ENCODE peak calls at places on chromosomes 16 and 17, in ten cellular contexts. F, R, X, N, E, O, I, Q, Z and S are unnamed samples.

GRCh38 chr16:68404736-68405345 is 43.5 kb downstream of the SMPD3 start:
- DNase-seq in F (peak), R (no peak), X (no peak), N (no peak), E (no peak), O (no peak), I (no peak), Q (no peak), Z (no peak), S (no peak)

GRCh38 chr17:80605326-80606066 is 60.9 kb downstream of the RPTOR start:
- DNase-seq in F (no peak), R (peak), X (no peak), N (no peak), E (no peak), O (peak), I (no peak), Q (no peak), Z (no peak), S (no peak)

GRCh38 chr17:59851431-59852375 is 41.0 kb downstream of the TUBD1 start:
- DNase-seq in F (no peak), R (no peak), X (no peak), N (peak), E (no peak), O (peak), I (no peak), Q (no peak), Z (no peak), S (no peak)

GRCh38 chr16:11356573-11357331 is 11.5 kb downstream of the RMI2 start:
- DNase-seq in F (peak), R (peak), X (peak), N (no peak), E (no peak), O (peak), I (peak), Q (peak), Z (peak), S (peak)

GRCh38 chr16:88274847-88275246 is 107.9 kb upstream of the ZNF469 start:
- DNase-seq in F (no peak), R (no peak), X (no peak), N (no peak), E (no peak), O (no peak), I (no peak), Q (no peak), Z (no peak), S (no peak)

GRCh38 chr16:67481561-67482259 is 753 bp upstream of the ATP6V0D1 start:
- DNase-seq in F (peak), R (peak), X (no peak), N (no peak), E (no peak), O (peak), I (peak), Q (peak), Z (peak), S (peak)

GRCh38 chr17:61815863-61816523 is 47.3 kb downstream of the BRIP1 start:
- DNase-seq in F (no peak), R (no peak), X (no peak), N (no peak), E (no peak), O (no peak), I (no peak), Q (no peak), Z (no peak), S (no peak)

GRCh38 chr17:975321-975982 is 4.1 kb downstream of the NXN start:
- DNase-seq in F (no peak), R (no peak), X (no peak), N (no peak), E (no peak), O (no peak), I (no peak), Q (no peak), Z (no peak), S (no peak)

GRCh38 chr16:57648590-57649442 is 19.3 kb upstream of the ADGRG3 start:
- DNase-seq in F (peak), R (peak), X (peak), N (no peak), E (peak), O (peak), I (peak), Q (peak), Z (peak), S (peak)

GRCh38 chr17:6028294-6028693 is 41.9 kb upstream of the WSCD1 start:
- DNase-seq in F (no peak), R (no peak), X (no peak), N (no peak), E (no peak), O (no peak), I (no peak), Q (no peak), Z (no peak), S (peak)

GRCh38 chr17:36949461-36949927 is 740 bp downstream of the AATF start:
- DNase-seq in F (peak), R (no peak), X (no peak), N (no peak), E (no peak), O (no peak), I (no peak), Q (no peak), Z (no peak), S (no peak)